ENCODE peak calls at places on chromosomes 2 and 18, in ten cellular contexts. P, C, H, L, N, R, E, I, V and M are unnamed samples.

GRCh38 chr2:132916219-132916618 is 246.2 kb upstream of the LYPD1 start:
- DNase-seq in P (no peak), C (no peak), H (no peak), L (no peak), N (no peak), R (no peak), E (no peak), I (no peak), V (no peak), M (no peak)

GRCh38 chr18:12283256-12283655 is 24.8 kb upstream of the TUBB6 start:
- DNase-seq in P (peak; percentile 18), C (peak; percentile 84), H (no peak), L (peak; percentile 33), N (peak; percentile 53), R (peak; percentile 75), E (no peak), I (peak; percentile 40), V (no peak), M (no peak)

GRCh38 chr2:1968988-1969700 is 224.8 kb upstream of the PXDN start:
- DNase-seq in P (no peak), C (no peak), H (no peak), L (no peak), N (no peak), R (no peak), E (no peak), I (no peak), V (no peak), M (no peak)

GRCh38 chr2:111706481-111707001 is 177.5 kb downstream of the ANAPC1 start:
- DNase-seq in P (no peak), C (no peak), H (no peak), L (no peak), N (no peak), R (no peak), E (no peak), I (no peak), V (no peak), M (no peak)

GRCh38 chr2:36338124-36338826 is 17.3 kb upstream of the CRIM1 start:
- DNase-seq in P (no peak), C (no peak), H (no peak), L (no peak), N (no peak), R (peak; percentile 44), E (no peak), I (no peak), V (no peak), M (no peak)

GRCh38 chr2:233448220-233448559 is 93.9 kb downstream of the DGKD start:
- DNase-seq in P (peak; percentile 55), C (no peak), H (no peak), L (peak; percentile 26), N (no peak), R (peak; percentile 62), E (no peak), I (no peak), V (no peak), M (no peak)

GRCh38 chr2:214069254-214069653 is 341.6 kb upstream of the VWC2L start:
- DNase-seq in P (peak; percentile 45), C (peak; percentile 94), H (no peak), L (peak; percentile 82), N (peak; percentile 91), R (no peak), E (no peak), I (peak; percentile 98), V (no peak), M (no peak)

GRCh38 chr2:14516844-14517243 is 115.7 kb upstream of the LRATD1 start:
- DNase-seq in P (peak; percentile 47), C (peak; percentile 89), H (no peak), L (no peak), N (peak; percentile 60), R (no peak), E (no peak), I (peak; percentile 97), V (no peak), M (no peak)

GRCh38 chr18:79410731-79411613 is 15.2 kb downstream of the NFATC1 start:
- DNase-seq in P (no peak), C (no peak), H (no peak), L (no peak), N (no peak), R (no peak), E (no peak), I (no peak), V (no peak), M (no peak)

GRCh38 chr2:46461716-46462171 is 17.6 kb upstream of the TMEM247 start:
- DNase-seq in P (peak; percentile 92), C (no peak), H (no peak), L (no peak), N (no peak), R (no peak), E (no peak), I (no peak), V (no peak), M (no peak)
- TF ChIP-seq CTCF in P (no peak), C (no peak), H (no peak), L (no peak), N (no peak), R (no peak), E (no peak), I (peak; percentile 23), V (no peak), M (no peak)

DNA sequence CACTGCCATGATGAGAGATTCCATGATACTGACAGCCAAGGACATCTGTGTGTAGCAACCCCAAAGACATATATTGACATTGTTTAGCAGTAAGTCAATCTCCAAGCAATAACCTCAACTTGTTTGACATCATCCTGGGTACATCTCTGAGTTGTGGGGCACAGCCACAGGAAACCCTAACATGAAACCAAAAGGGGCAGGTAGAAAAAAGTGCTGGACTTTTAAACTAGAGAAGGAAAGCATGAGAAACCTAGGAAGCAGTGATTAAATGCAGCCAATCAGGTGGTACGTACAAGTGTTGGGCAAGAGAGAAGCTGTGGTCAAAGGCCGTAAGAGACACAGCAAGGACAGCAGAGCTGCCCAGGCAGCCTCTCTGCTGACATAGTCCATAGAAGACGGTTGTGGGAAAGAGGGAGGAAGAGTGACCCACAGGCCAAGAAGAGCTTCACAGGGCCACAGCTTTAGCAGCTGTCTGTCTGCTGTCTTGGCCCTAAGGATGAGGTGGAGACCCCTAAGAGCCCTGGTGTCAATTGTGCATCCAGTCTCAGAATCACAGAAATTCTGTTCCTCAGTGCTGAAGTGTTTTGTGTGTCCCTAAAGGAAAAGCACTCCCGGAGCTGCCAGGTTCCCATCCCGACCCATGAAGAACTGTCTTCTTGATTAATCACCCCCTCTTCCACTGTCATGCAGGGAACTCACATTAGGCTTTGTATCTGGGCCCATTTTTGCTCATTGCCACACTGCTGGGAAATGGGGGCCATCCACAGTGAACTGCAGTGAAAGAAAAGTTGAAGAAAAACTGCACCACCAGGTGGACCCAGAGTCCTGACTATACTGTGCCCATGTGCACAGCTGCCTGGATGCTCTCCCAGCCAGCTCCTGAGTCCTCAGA is 25.4 kb upstream of the CHN1 start:
- DNase-seq in P (peak; percentile 58), C (peak; percentile 31), H (peak; percentile 14), L (peak; percentile 54), N (peak; percentile 49), R (peak; percentile 82), E (peak; percentile 41), I (peak; percentile 45), V (peak; percentile 13), M (no peak)
- TF ChIP-seq CTCF in P (peak; percentile 21), C (peak; percentile 54), H (peak; percentile 60), L (peak; percentile 45), N (peak; percentile 28), R (peak; percentile 61), E (no peak), I (peak; percentile 74), V (peak; percentile 8), M (no peak)

DNA sequence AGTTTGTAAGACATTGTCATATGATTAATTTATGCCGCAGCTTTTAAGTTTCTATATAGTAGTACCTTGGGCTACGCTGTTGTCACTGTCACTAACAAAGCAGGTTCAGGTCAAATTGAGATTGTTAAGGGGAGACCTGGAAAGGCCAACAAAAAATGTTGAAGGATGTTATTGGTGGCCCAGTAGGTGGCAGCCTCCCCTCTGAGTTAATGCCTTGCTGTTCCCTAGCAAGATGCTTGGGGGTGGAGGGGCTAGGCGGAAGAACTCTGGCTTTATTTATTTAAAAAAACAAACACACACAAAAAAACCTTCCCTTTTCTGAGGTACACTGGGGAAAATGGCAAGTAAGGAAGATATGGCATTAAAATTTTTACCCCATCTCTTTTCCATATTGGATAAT is 128.3 kb upstream of the ATP5MC3 start:
- DNase-seq in P (peak; percentile 80), C (no peak), H (peak; percentile 19), L (peak; percentile 21), N (peak; percentile 47), R (peak; percentile 82), E (no peak), I (peak; percentile 15), V (peak; percentile 11), M (no peak)
- TF ChIP-seq CTCF in P (peak; percentile 64), C (peak; percentile 57), H (peak; percentile 68), L (peak; percentile 36), N (peak; percentile 33), R (peak; percentile 61), E (no peak), I (peak; percentile 73), V (peak; percentile 18), M (no peak)

GRCh38 chr18:45837283-45838070 is 12.0 kb downstream of the SIGLEC15 start:
- DNase-seq in P (peak; percentile 76), C (no peak), H (peak; percentile 46), L (peak; percentile 64), N (no peak), R (peak; percentile 89), E (peak; percentile 57), I (no peak), V (peak; percentile 38), M (peak; percentile 51)

GRCh38 chr18:45841060-45841764 is 15.7 kb downstream of the SIGLEC15 start:
- DNase-seq in P (no peak), C (no peak), H (no peak), L (no peak), N (no peak), R (no peak), E (no peak), I (no peak), V (no peak), M (no peak)

GRCh38 chr18:45838302-45839070 is 13.0 kb downstream of the SIGLEC15 start:
- DNase-seq in P (no peak), C (no peak), H (no peak), L (no peak), N (no peak), R (no peak), E (peak; percentile 56), I (no peak), V (no peak), M (no peak)

GRCh38 chr18:45841765-45842442 is 16.4 kb downstream of the SIGLEC15 start:
- DNase-seq in P (no peak), C (no peak), H (no peak), L (no peak), N (no peak), R (no peak), E (no peak), I (no peak), V (no peak), M (no peak)

GRCh38 chr18:45839415-45840395 is 14.2 kb downstream of the SIGLEC15 start:
- DNase-seq in P (peak; percentile 65), C (peak; percentile 62), H (no peak), L (peak; percentile 85), N (peak; percentile 71), R (peak; percentile 76), E (peak; percentile 51), I (peak; percentile 74), V (no peak), M (no peak)
- TF ChIP-seq CTCF in P (peak; percentile 45), C (peak; percentile 78), H (peak; percentile 59), L (peak; percentile 79), N (peak; percentile 48), R (peak; percentile 67), E (no peak), I (peak; percentile 88), V (peak; percentile 35), M (peak; percentile 26)

DNA sequence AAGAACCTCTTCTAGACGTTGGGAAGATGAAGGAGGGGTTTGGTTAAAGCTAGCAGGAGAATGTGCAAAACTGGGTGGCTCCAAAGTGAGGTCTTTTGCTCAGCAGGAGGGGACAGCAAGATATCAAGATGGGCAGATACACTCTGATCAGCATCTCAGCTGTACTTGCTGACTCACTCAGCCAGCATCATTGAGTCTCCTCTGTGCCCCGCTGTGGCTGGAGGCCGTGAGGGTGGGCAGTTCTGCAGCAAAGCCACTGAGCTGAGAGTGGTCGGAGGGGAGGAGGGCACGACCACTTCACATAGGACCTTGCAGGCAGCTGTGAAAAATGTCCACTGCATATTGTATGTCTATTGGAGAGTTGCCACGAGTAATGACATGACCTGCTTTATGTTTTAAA is 152.0 kb downstream of the CAPN13 start:
- DNase-seq in P (no peak), C (no peak), H (no peak), L (no peak), N (no peak), R (no peak), E (no peak), I (no peak), V (no peak), M (no peak)
- TF ChIP-seq CTCF in P (no peak), C (no peak), H (no peak), L (no peak), N (no peak), R (no peak), E (no peak), I (no peak), V (no peak), M (no peak)